ENCODE peak calls at places on chromosomes 16 and 17, in five cellular contexts. Y, F, Q, O and J are unnamed samples.
A peak's percentile ranks its signal among the peaks of the same experiment; 100 is the strongest.

GRCh38 chr16:19907161-19907992 is 22.7 kb upstream of the GPRC5B start:
- DNase-seq in Y (peak; percentile 52), F (peak; percentile 82), Q (peak; percentile 68), O (peak; percentile 64), J (peak; percentile 77)

GRCh38 chr17:29124135-29124930 is 55.9 kb downstream of the MYO18A start:
- DNase-seq in Y (peak; percentile 68), F (peak; percentile 64), Q (peak; percentile 84), O (peak; percentile 82), J (peak; percentile 66)

GRCh38 chr16:80899804-80900592 is 95.6 kb upstream of the CDYL2 start:
- DNase-seq in Y (peak; percentile 33), F (no peak), Q (peak; percentile 86), O (peak; percentile 76), J (no peak)

GRCh38 chr16:76573281-76573680 is 296.1 kb downstream of the CNTNAP4 start:
- DNase-seq in Y (no peak), F (no peak), Q (no peak), O (no peak), J (no peak)

GRCh38 chr17:9208381-9208780 is 187.1 kb downstream of the NTN1 start:
- DNase-seq in Y (no peak), F (no peak), Q (no peak), O (no peak), J (no peak)

GRCh38 chr17:38844261-38844757 is 9.2 kb downstream of the RPL23 start:
- DNase-seq in Y (no peak), F (no peak), Q (no peak), O (no peak), J (no peak)

GRCh38 chr16:66906916-66907836 is 11.5 kb downstream of the CDH16 start:
- DNase-seq in Y (no peak), F (no peak), Q (no peak), O (no peak), J (no peak)

GRCh38 chr16:24499193-24499814 is 40.1 kb upstream of the RBBP6 start:
- DNase-seq in Y (peak; percentile 39), F (peak; percentile 44), Q (peak; percentile 22), O (peak; percentile 11), J (peak; percentile 21)

GRCh38 chr17:82592289-82592683 is 56.0 kb downstream of the WDR45B start:
- DNase-seq in Y (no peak), F (no peak), Q (peak; percentile 6), O (no peak), J (no peak)

GRCh38 chr16:82056550-82056896 is 21.5 kb downstream of the HSD17B2 start:
- DNase-seq in Y (no peak), F (no peak), Q (no peak), O (no peak), J (no peak)

GRCh38 chr16:69469807-69470561 is 45.6 kb downstream of the CYB5B start:
- DNase-seq in Y (no peak), F (no peak), Q (no peak), O (no peak), J (no peak)

GRCh38 chr17:29005936-29006438 is at the start of gene SEZ6:
- DNase-seq in Y (peak; percentile 47), F (peak; percentile 91), Q (peak; percentile 55), O (peak; percentile 48), J (peak; percentile 83)

GRCh38 chr16:85941863-85942644 is 43.1 kb downstream of the IRF8 start:
- DNase-seq in Y (no peak), F (no peak), Q (no peak), O (no peak), J (no peak)
- H3K27me3 ChIP-seq in Y (no peaks in the 10 kb centered on the region), F (peaks cover 73% of the 10 kb centered on the region), Q (no peaks in the 10 kb centered on the region), O (peaks cover 66% of the 10 kb centered on the region), J (no peaks in the 10 kb centered on the region)

DNA sequence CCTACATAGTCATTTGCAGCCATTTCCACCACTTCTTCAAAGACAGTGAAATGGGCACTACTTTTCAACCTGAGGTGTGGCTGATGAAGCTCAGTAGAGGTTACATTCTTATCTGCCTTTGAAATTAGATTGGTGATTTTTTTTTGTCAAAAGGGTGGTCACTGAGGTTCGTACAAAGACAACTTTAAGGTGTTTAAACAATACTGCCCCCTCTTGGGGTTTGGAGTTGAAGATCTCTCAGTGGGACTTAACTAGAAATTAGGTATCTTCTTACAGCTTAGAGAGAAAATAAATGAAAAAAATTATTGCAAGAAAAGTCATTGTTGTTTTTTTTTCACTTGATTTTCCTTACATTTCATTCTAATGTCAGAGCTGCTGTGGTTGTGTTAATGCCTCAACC is 713.2 kb downstream of the CDH11 start:
- DNase-seq in Y (no peak), F (no peak), Q (no peak), O (no peak), J (no peak)
- TF ChIP-seq CTCF in Y (no peak), F (no peak), Q (no peak), O (no peak), J (no peak)

GRCh38 chr17:37461668-37462067 is 28.0 kb upstream of the DUSP14 start:
- DNase-seq in Y (no peak), F (no peak), Q (no peak), O (peak; percentile 36), J (no peak)
- H2AFZ ChIP-seq in Y (no peak overlapping the region), F (no peak overlapping the region), Q (no peak overlapping the region), O (no peak overlapping the region), J (no peak overlapping the region)

GRCh38 chr17:45221997-45222272 is 250 bp downstream of the FMNL1 start:
- DNase-seq in Y (no peak), F (no peak), Q (no peak), O (no peak), J (no peak)
- H3K27me3 ChIP-seq in Y (no peaks in the 10 kb centered on the region), F (no peaks in the 10 kb centered on the region), Q (peaks cover 22% of the 10 kb centered on the region), O (peaks cover 15% of the 10 kb centered on the region), J (no peaks in the 10 kb centered on the region)

DNA sequence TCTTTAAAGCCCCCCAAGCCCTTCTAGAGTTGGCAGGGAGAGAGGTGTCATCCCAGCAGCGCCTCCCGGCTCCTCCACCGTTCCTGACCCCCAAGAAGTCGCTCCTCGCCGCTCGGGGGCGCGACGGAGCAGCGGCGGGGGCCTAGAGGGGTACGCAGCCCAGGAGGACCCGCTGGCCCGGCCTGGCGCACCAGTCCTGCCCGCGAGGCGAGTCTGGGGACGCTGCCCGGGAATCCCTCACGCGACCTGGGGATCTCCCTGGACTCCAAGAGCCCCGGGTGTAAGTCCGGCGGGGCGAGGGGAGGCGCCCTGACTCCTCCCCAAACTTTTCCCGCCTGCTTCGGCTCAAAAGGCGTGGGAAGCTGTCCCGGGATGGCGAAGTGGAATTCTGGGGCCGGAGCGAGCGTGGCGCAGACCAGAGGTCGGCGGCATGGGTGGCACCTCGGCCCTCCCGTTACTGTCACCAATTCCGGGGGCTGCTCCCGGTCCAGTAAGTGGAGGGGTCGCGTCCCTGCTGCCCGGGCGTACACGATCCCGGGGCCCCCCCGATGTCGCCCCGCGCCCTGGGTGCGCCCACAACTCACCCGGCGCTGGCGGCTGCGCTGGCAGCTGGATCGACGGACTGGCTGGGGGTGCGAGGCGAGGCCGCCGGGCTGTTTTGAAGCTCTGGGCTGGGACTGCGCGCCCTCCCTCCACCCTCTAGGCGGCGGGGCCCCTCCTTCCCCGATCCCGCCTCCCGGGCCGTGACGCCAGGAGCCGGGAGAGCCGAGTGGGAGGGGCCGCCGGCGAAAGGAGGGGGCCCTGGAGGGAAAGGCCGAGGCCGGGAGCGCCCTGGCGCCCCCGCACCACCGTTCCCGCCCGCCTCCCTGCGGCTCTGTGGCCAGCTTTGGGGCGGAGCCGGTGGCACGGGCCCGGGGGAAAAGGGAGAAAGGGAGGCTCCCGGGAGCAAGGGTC is at the start of gene EMP2:
- DNase-seq in Y (peak; percentile 80), F (peak; percentile 98), Q (peak; percentile 61), O (peak; percentile 65), J (no peak)
- TF ChIP-seq CTCF in Y (peak; percentile 43), F (peak; percentile 58), Q (peak; percentile 73), O (peak; percentile 57), J (no peak)

DNA sequence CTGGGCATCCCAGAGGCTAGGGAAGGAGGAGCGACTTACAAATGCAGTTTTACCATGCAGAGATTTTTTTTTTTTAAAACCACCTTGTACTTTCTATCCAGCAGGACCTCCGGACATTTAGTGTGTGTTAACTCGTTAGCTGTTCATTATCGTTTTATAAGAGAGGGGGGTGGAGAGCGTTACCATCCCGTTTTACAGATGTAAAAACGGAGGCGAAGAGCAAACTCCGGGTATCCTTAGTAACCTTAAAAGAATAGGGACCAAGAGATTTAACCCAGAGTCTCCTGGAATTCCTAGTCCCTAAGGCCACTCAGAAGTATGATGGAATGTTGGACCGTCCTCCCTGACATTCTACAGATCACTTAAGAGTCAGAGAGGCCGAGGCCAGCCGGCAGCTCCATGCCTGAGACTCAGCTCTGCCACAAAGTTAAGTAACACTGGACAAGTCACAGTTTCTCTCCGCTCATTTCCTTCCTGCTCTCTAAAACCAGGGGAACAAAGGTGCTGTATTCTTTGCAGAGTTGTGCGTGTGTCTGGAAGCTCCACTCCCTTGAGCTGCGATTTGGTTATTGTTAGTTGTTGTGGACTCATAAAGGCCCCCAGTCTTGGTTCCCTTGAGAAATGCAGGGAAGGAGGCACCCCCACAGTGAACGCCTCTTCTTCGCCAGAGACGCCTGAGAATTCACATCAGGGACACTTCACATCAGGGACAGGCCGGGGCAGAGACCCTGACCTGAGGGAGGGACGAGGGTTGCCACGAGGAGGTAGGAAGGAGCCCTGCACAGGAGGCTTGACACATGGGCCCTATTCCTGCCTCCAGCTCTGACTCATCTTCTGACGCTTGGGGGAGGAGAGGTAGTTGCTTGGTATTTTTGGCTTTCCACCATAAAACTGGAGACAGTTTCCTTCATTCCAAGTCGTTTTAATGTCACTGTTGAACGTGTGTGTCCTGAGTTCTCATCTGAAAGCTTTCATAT is 1.2 kb downstream of the DUSP14 start:
- DNase-seq in Y (peak; percentile 91), F (peak; percentile 52), Q (peak; percentile 84), O (peak; percentile 93), J (no peak)
- H2AFZ ChIP-seq in Y (peak overlapping the region; percentile 19), F (peak overlapping the region; percentile 80), Q (no peak overlapping the region), O (peak overlapping the region; percentile 46), J (peak overlapping the region; percentile 78)

GRCh38 chr16:78930561-78930960 is 670.0 kb downstream of the MAF start:
- DNase-seq in Y (no peak), F (no peak), Q (no peak), O (no peak), J (no peak)

GRCh38 chr16:78931267-78932060 is 669.1 kb downstream of the MAF start:
- DNase-seq in Y (no peak), F (no peak), Q (no peak), O (no peak), J (no peak)

GRCh38 chr16:78932395-78932794 is 668.1 kb downstream of the MAF start:
- DNase-seq in Y (no peak), F (no peak), Q (no peak), O (no peak), J (no peak)

GRCh38 chr16:78926723-78927200 is 673.8 kb downstream of the MAF start:
- DNase-seq in Y (no peak), F (no peak), Q (no peak), O (no peak), J (no peak)

DNA sequence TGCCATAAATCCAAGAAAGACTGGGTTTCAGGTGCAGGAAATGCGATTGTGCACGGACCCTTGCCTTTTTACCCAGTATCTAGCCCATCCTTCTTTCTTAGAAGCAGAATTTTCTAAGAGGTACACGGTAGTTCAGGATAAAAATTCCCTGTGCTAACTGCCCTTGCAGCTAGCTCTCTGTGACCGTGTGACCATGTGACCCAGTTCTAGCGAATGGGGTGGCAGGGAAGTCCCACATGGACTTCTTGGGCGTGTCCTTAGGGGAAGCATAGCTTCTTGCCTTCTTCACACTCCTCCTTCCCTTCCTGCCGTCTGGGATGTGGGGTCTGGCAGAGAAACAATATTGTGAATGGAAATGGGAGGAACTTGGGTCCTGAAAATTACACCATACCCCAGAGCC is 670.7 kb downstream of the MAF start:
- DNase-seq in Y (no peak), F (peak; percentile 49), Q (no peak), O (no peak), J (no peak)
- H3K27me3 ChIP-seq in Y (peaks cover 2% of the 10 kb centered on the region), F (peaks cover 16% of the 10 kb centered on the region), Q (no peaks in the 10 kb centered on the region), O (no peaks in the 10 kb centered on the region), J (no peaks in the 10 kb centered on the region)